ENCODE peak calls at places on chromosomes 13 and 19, in six cellular contexts. T is upper lobe of left lung, Z is K562, A is suprapubic skin, E is endothelial cell of umbilical vein, J is HCT116. P is an unnamed sample.

GRCh38 chr13:111990362-111990761 is 76.6 kb upstream of the SOX1 start:
- DNase-seq in T (no peak), J (no peak), E (no peak), A (no peak), Z (no peak), P (no peak)

GRCh38 chr19:18419195-18419698 is at the start of gene SSBP4:
- DNase-seq in A (peak; percentile 79), T (peak; percentile 95), J (no peak), E (peak; percentile 76), Z (peak; percentile 95), P (no peak)

GRCh38 chr13:68982961-68983619 is 1124.5 kb upstream of the ATXN8OS start:
- DNase-seq in A (no peak), Z (no peak), J (no peak), E (no peak), T (peak; percentile 15), P (no peak)

GRCh38 chr19:29491491-29491890 is 34.3 kb upstream of the VSTM2B start:
- DNase-seq in Z (no peak), A (no peak), J (no peak), T (no peak), E (no peak), P (peak; percentile 37)

GRCh38 chr13:46575843-46576242 is 22.9 kb downstream of the LRCH1 start:
- DNase-seq in T (no peak), A (no peak), Z (no peak), J (no peak), E (no peak), P (no peak)

GRCh38 chr13:66994097-66994496 is 236.0 kb downstream of the PCDH9 start:
- DNase-seq in T (peak; percentile 12), E (peak; percentile 81), Z (peak; percentile 62), J (no peak), A (peak; percentile 59), P (no peak)

GRCh38 chr19:13839938-13840750 is 36.8 kb upstream of the NANOS3 start:
- DNase-seq in T (peak; percentile 90), A (peak; percentile 89), Z (no peak), E (peak; percentile 47), J (no peak), P (no peak)

GRCh38 chr19:27746691-27747380 is 1466.1 kb downstream of the UQCRFS1 start:
- DNase-seq in T (peak; percentile 73), E (no peak), A (peak; percentile 51), Z (peak; percentile 6), J (no peak), P (peak; percentile 86)

GRCh38 chr13:97944396-97945029 is 9.0 kb upstream of the IPO5 start:
- DNase-seq in Z (no peak), E (no peak), T (no peak), J (no peak), A (no peak), P (no peak)

GRCh38 chr19:53868892-53869804 is 1.5 kb downstream of the MYADM start:
- DNase-seq in Z (peak; percentile 95), T (peak; percentile 98), A (peak; percentile 96), J (peak; percentile 61), E (peak; percentile 86), P (peak; percentile 98)

GRCh38 chr19:13079542-13079986 is 23.1 kb downstream of the LYL1 start:
- DNase-seq in J (no peak), E (peak; percentile 28), Z (peak; percentile 88), A (no peak), T (no peak), P (no peak)

GRCh38 chr19:543912-544608 is at the start of gene GZMM:
- DNase-seq in A (no peak), J (no peak), T (peak; percentile 86), Z (peak; percentile 60), E (no peak), P (no peak)

GRCh38 chr19:4386038-4386782 is 14.1 kb downstream of the SH3GL1 start:
- DNase-seq in Z (no peak), E (no peak), A (no peak), J (no peak), T (no peak), P (no peak)

DNA sequence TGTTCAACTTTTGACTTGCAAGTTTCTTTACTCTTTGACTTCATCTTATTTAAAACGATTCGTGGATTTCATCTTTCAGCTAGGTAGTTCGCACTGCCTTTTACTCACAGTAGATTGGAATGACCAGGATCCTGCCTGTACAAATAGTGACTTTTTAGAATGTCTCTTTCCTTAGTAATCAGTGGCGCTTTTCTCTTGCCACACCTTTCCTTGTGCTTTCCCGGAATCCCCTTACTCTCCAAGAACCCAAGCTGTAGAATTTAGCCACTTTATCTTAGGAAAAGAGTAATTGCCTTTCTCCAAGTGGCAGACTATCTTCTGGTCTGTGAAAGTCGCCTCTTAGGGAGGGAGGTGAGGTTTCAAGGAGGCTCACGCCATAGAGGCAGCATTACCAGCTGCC is 123.4 kb downstream of the LMO7 start:
- DNase-seq in Z (no peak), A (no peak), E (no peak), J (no peak), T (no peak), P (no peak)
- TF ChIP-seq POLR2AphosphoS5 in Z (no peak), A (no peak), E (no peak), J (no peak), T (no peak), P (no peak)

DNA sequence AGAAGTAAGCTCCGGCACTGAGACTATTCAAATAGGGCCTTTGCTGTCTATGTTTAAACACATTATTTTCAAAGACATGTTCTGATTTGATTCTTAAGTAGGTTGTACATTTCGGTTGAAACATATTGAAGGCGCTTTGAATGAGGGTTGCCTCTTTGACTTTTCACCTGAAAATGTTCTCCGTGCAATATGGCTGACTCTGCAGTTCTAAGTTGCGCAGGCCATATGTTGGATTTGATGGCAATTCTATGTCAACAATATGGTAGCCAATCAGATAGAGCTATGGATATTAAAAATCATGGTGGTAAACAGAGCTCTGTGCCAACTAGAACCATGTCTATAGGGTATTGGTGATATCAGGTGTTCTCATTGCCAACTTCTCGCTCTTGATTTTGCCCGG is 307.3 kb downstream of the NALCN start:
- DNase-seq in A (no peak), T (no peak), J (no peak), E (no peak), Z (no peak), P (no peak)
- TF ChIP-seq POLR2AphosphoS5 in A (no peak), T (no peak), J (no peak), E (no peak), Z (no peak), P (no peak)

GRCh38 chr19:47226426-47227346 is 4.3 kb downstream of the BBC3 start:
- DNase-seq in J (peak; percentile 76), Z (peak; percentile 79), A (peak; percentile 94), T (peak; percentile 88), E (peak; percentile 54), P (peak; percentile 96)

GRCh38 chr19:47228168-47228936 is 2.6 kb downstream of the BBC3 start:
- DNase-seq in E (no peak), T (peak; percentile 95), J (no peak), Z (peak; percentile 66), A (peak; percentile 84), P (no peak)

GRCh38 chr19:47228937-47229673 is 1.9 kb downstream of the BBC3 start:
- DNase-seq in A (no peak), Z (no peak), T (no peak), E (peak; percentile 67), J (no peak), P (no peak)

GRCh38 chr19:47227347-47228167 is 3.4 kb downstream of the BBC3 start:
- DNase-seq in Z (peak; percentile 85), E (peak; percentile 89), J (peak; percentile 87), T (peak; percentile 70), A (peak; percentile 97), P (peak; percentile 98)

DNA sequence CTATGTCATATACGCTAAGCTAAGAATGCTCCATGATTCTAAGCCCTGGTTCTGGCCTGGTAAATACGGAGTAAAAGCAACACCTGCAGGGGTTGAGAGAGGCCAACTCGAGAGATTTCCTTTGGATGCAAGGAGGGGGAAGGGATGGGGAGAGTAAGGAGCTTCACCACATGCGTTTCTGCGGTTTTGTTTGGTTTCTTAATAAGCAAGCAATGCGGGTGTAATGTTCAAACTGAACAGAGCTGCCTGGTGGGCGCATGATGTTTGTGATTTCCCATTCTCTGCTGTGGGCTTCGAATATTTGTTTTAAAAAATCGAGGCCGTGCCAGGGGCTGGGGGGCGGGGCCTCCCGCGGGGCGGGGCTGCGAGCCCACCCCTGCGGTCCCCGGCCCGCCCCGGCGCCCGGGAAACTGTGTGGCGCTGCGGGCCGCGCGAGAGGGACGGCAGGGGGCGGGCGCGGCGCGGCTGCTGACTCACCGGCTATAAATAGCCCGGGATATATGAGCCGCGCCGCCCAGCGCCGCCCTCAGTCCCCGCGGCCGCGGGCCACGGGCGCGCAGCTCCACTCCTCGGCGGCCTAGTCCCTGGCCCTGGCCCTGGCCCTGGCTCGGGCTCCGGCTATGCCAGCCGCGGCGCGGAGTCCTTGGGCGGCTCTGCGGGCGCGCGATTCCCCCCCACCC is 5.1 kb downstream of the BBC3 start:
- DNase-seq in T (peak; percentile 98), A (peak; percentile 91), J (no peak), Z (peak; percentile 97), E (peak; percentile 84), P (peak; percentile 96)
- TF ChIP-seq POLR2AphosphoS5 in T (peak; percentile 99), A (peak; percentile 99), J (peak; percentile 100), Z (peak; percentile 99), E (peak; percentile 100), P (peak; percentile 96)

DNA sequence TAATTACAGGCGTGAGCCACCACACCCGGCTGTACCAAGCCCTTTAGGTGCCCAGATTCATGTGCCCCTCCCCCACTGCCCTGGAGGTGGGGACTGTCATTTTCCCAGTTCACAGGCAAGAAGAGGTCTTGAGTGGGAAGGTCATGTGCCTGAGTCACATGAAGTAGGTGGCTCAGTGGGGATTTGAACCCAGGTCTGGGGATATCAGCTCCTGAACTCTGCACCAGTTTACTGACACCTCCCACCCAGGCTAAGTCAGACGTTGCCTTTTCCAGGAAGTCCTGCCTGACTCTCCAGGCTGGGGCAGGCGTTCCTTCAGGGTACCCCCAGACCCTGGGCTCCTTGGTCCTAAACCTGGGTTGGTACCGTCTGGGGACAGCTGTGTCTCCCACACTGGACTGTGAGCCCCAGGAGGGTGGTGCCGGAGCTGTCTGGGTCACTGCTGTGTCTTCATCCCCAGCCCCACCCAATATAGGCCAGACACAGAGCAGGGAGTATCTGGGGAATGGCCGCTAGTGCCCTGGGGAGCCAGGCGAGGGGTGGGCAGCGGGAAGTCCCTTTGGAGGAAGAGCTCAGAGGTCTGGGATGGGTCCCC is 8.6 kb downstream of the VASP start:
- DNase-seq in E (no peak), J (no peak), T (no peak), A (no peak), Z (no peak), P (no peak)
- TF ChIP-seq POLR2AphosphoS5 in E (no peak), J (no peak), T (no peak), A (no peak), Z (no peak), P (no peak)

GRCh38 chr13:30802953-30803478 is 67.7 kb downstream of the ALOX5AP start:
- DNase-seq in Z (peak; percentile 65), J (peak; percentile 60), A (peak; percentile 93), T (peak; percentile 93), E (peak; percentile 74), P (peak; percentile 94)
- TF ChIP-seq POLR2AphosphoS5 in Z (no peak), J (no peak), A (peak; percentile 52), T (peak; percentile 53), E (peak; percentile 28), P (peak; percentile 63)

GRCh38 chr13:50909605-50910482 is at the start of gene RNASEH2B:
- DNase-seq in Z (peak; percentile 78), T (peak; percentile 96), A (peak; percentile 75), J (peak; percentile 60), E (peak; percentile 47), P (no peak)
- TF ChIP-seq POLR2AphosphoS5 in Z (peak; percentile 65), T (peak; percentile 59), A (peak; percentile 27), J (peak; percentile 76), E (peak; percentile 17), P (peak; percentile 62)

GRCh38 chr19:47324502-47324901 is 7.5 kb upstream of the C5AR2 start:
- DNase-seq in E (peak; percentile 13), T (no peak), J (no peak), Z (no peak), A (no peak), P (no peak)
- TF ChIP-seq POLR2AphosphoS5 in E (peak; percentile 24), T (peak; percentile 83), J (no peak), Z (no peak), A (no peak), P (no peak)

GRCh38 chr19:38663957-38664502 is 16.6 kb downstream of the ACTN4 start:
- DNase-seq in T (peak; percentile 70), A (no peak), J (no peak), Z (peak; percentile 63), E (no peak), P (no peak)
- TF ChIP-seq POLR2AphosphoS5 in T (peak; percentile 59), A (no peak), J (no peak), Z (no peak), E (no peak), P (peak; percentile 98)